ENCODE peak calls at places on chromosomes 3 and 15, in ten cellular contexts. X is GM10248, H is neural progenitor cell, N is HFFc6, J is progenitor cell of endocrine pancreas, S is transverse colon, A is OCI-LY7, E is MCF 10A, O is WTC11, D is tibial artery. G is an unnamed sample.

GRCh38 chr3:30964612-30965011 is 70.2 kb upstream of the GADL1 start:
- DNase-seq in X (no peak), O (no peak), A (no peak), J (no peak), S (no peak), D (no peak), E (peak), H (no peak), N (no peak), G (no peak)

GRCh38 chr3:55750525-55750924 is 263.4 kb upstream of the WNT5A start:
- DNase-seq in H (no peak), E (peak), A (no peak), D (no peak), J (no peak), S (peak), O (no peak), N (peak), X (no peak), G (no peak)

GRCh38 chr3:100966049-100966471 is 27.2 kb downstream of the ABI3BP start:
- DNase-seq in J (no peak), X (no peak), S (no peak), N (no peak), E (no peak), A (no peak), H (no peak), O (no peak), D (no peak), G (no peak)

GRCh38 chr3:30658328-30659052 is 52.1 kb downstream of the TGFBR2 start:
- DNase-seq in J (no peak), O (no peak), H (no peak), E (peak), D (no peak), S (no peak), A (peak), X (no peak), N (peak), G (no peak)

GRCh38 chr3:187014417-187014864 is 84.1 kb downstream of the ST6GAL1 start:
- DNase-seq in D (peak), J (no peak), A (no peak), O (no peak), E (peak), X (no peak), H (no peak), S (no peak), N (peak), G (no peak)

GRCh38 chr3:8524249-8524648 is 22.6 kb downstream of the LMCD1 start:
- DNase-seq in S (no peak), A (no peak), N (no peak), H (no peak), O (no peak), X (no peak), D (peak), E (no peak), J (no peak), G (no peak)

GRCh38 chr3:159766563-159767185 is 222.0 kb upstream of the IL12A start:
- DNase-seq in J (no peak), X (no peak), A (no peak), S (no peak), D (no peak), O (peak), E (peak), N (peak), H (peak), G (no peak)

GRCh38 chr3:58009749-58010535 is 1.7 kb downstream of the FLNB start:
- DNase-seq in N (no peak), X (no peak), S (peak), J (no peak), A (peak), D (no peak), O (peak), E (peak), H (no peak), G (no peak)

GRCh38 chr15:68644088-68644904 is 65.5 kb downstream of the CORO2B start:
- DNase-seq in O (no peak), J (no peak), H (no peak), X (no peak), A (no peak), E (peak), N (peak), S (no peak), D (no peak), G (no peak)

GRCh38 chr15:78340243-78341056 is at the start of gene CRABP1:
- DNase-seq in E (no peak), J (no peak), X (no peak), N (no peak), H (peak), A (no peak), S (no peak), O (peak), D (no peak), G (peak)

GRCh38 chr3:129673897-129674797 is 67.7 kb upstream of the PLXND1 start:
- DNase-seq in S (no peak), H (no peak), E (no peak), D (no peak), J (no peak), O (no peak), A (no peak), X (peak), N (no peak), G (no peak)

GRCh38 chr15:50341737-50342136 is 13.3 kb downstream of the GABPB1 start:
- DNase-seq in S (no peak), D (no peak), X (no peak), H (no peak), A (no peak), J (no peak), E (no peak), N (no peak), O (no peak), G (no peak)

GRCh38 chr3:131083190-131083863 is 56.6 kb downstream of the NEK11 start:
- DNase-seq in E (peak), J (no peak), A (no peak), N (no peak), O (peak), X (no peak), H (peak), S (peak), D (no peak), G (peak)

GRCh38 chr3:131222599-131222998 is 159.0 kb upstream of the NUDT16 start:
- DNase-seq in J (no peak), X (no peak), A (no peak), H (no peak), O (no peak), D (no peak), E (no peak), S (no peak), N (no peak), G (no peak)

GRCh38 chr3:127630811-127631714 is 2.1 kb downstream of the PODXL2 start:
- DNase-seq in E (no peak), O (no peak), D (no peak), A (no peak), H (no peak), J (no peak), X (no peak), N (no peak), S (no peak), G (no peak)

GRCh38 chr15:74434260-74434915 is 630 bp upstream of the SEMA7A start:
- DNase-seq in N (no peak), O (no peak), D (peak), A (no peak), H (peak), X (no peak), S (no peak), J (no peak), E (no peak), G (no peak)

GRCh38 chr3:14889943-14890342 is 57.4 kb upstream of the NR2C2 start:
- DNase-seq in X (no peak), N (no peak), O (no peak), A (no peak), S (no peak), J (no peak), H (no peak), D (no peak), E (no peak), G (no peak)

GRCh38 chr3:62768896-62769295 is 106.3 kb downstream of the CADPS start:
- DNase-seq in N (no peak), J (no peak), O (no peak), D (no peak), S (no peak), E (no peak), X (no peak), H (no peak), A (no peak), G (no peak)

GRCh38 chr3:101868534-101869464 is 19.5 kb downstream of the NFKBIZ start:
- DNase-seq in N (no peak), A (no peak), X (no peak), S (peak), H (no peak), J (no peak), D (no peak), E (peak), O (no peak), G (no peak)

GRCh38 chr15:99197861-99198260 is 51.5 kb downstream of the TTC23 start:
- DNase-seq in E (no peak), S (no peak), N (peak), X (no peak), H (no peak), D (no peak), O (no peak), A (no peak), J (no peak), G (no peak)

GRCh38 chr3:170536712-170537111 is 49.2 kb downstream of the SLC7A14 start:
- DNase-seq in N (no peak), E (no peak), J (no peak), D (no peak), A (no peak), S (no peak), H (no peak), X (no peak), O (no peak), G (no peak)

GRCh38 chr15:88649286-88649733 is 10.5 kb downstream of the ISG20 start:
- DNase-seq in X (peak), H (no peak), J (no peak), E (peak), S (peak), D (no peak), O (no peak), N (peak), A (no peak), G (no peak)

GRCh38 chr15:73894133-73894814 is 20.9 kb downstream of the TBC1D21 start:
- DNase-seq in H (no peak), J (no peak), D (no peak), N (no peak), S (no peak), O (no peak), X (no peak), E (no peak), A (no peak), G (no peak)

GRCh38 chr15:84960391-84961113 is 21.1 kb upstream of the PDE8A start:
- DNase-seq in S (no peak), E (no peak), O (peak), D (no peak), H (no peak), X (no peak), J (no peak), N (no peak), A (no peak), G (no peak)

GRCh38 chr15:71716990-71717389 is 93.4 kb upstream of the NR2E3 start:
- DNase-seq in E (peak), O (no peak), N (peak), H (no peak), D (no peak), J (no peak), X (no peak), S (no peak), A (no peak), G (no peak)

GRCh38 chr15:81092559-81092902 is 41.5 kb upstream of the CFAP161 start:
- DNase-seq in H (no peak), N (no peak), E (no peak), J (no peak), A (no peak), O (no peak), X (no peak), D (no peak), S (no peak), G (no peak)

GRCh38 chr15:49507261-49507660 is 84.2 kb downstream of the FGF7 start:
- DNase-seq in J (no peak), S (no peak), O (no peak), E (no peak), N (no peak), A (no peak), X (no peak), H (no peak), D (no peak), G (no peak)

GRCh38 chr3:53129344-53129743 is 891 bp downstream of the RFT1 start:
- DNase-seq in J (no peak), A (no peak), H (no peak), E (no peak), X (no peak), N (no peak), S (no peak), O (no peak), D (no peak), G (no peak)

GRCh38 chr3:53131136-53131495 is 881 bp upstream of the RFT1 start:
- DNase-seq in H (no peak), O (no peak), N (no peak), X (no peak), D (no peak), J (no peak), S (no peak), A (no peak), E (no peak), G (no peak)

GRCh38 chr3:53126646-53127045 is 3.6 kb downstream of the RFT1 start:
- DNase-seq in X (no peak), S (no peak), E (no peak), O (no peak), N (no peak), A (no peak), J (no peak), H (no peak), D (no peak), G (no peak)

GRCh38 chr3:53132347-53132746 is 2.1 kb upstream of the RFT1 start:
- DNase-seq in E (no peak), D (no peak), J (no peak), X (no peak), S (peak), N (no peak), O (no peak), H (no peak), A (no peak), G (no peak)

DNA sequence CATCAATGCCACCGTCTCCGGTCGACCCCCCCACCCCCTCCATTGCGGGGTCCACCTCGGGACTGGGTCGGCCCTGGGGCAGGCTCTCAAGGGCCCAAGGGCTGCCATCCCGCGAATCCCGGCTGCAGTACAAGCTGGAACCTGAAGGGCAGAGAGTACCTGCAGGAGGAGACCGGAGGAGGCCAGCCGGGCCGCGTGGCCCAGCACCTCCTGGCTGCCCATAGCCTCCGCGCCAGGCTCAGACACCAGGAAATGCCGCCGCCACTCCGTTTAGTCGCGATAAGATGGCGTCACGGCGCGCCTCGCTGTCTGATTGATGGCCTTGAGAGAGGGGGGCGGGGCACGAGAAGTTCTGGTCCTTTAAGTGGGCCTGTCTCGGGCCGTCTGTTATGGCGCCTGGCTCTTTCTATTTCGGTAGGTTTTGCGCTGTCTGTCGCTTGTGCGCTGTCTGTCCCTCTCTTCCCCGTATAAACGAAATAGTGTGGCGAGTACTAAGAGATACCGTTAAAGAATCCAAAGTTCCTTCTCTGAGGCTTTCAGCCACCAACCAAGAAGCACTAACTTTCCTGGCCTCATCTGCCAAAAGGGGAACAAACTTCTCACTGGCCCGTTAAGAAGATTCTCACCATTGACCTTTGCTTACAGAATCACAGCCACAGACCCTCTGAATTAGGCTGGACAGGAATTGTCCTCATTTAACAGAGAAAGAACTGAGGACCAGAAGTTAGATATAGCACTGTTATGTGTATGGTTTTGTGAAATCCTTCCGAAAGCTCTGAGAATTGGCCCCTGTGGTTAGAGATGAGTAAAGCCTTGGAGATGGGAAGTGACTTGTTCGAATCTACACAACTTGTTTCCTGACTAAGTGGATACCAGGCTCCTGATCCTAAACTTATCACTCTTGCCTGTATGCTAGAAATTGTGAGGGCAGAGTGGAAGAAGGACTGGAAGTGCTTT is at the start of gene RFT1:
- DNase-seq in O (peak), A (peak), N (peak), J (peak), S (peak), X (peak), D (peak), E (peak), H (peak), G (peak)
- TF ChIP-seq CTCF in O (no peak), A (no peak), N (peak), J (peak), S (peak), X (no peak), D (no peak), E (no peak), H (peak), G (peak)

DNA sequence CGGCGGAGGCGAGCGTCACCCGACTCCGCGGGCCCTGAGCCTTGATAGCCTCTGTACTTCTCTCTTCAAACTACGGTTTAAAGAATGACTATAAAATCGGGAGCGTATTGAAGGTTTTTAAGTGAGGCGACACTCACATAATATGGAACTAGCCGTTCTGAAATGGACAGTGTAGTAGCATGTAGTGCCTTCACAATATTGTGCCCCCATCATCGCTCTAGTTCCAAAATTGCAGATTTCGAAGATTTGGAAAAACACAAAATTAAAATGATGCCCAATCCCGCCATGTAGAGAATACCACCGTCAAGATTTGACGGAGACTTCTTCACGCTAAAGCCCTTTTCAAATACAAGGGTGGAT is 330 bp upstream of the TAMM41 start:
- DNase-seq in E (peak), D (no peak), H (no peak), X (no peak), N (no peak), J (no peak), O (no peak), A (no peak), S (no peak), G (no peak)
- TF ChIP-seq CTCF in E (no peak), D (no peak), H (no peak), X (no peak), N (no peak), J (no peak), O (no peak), A (no peak), S (no peak), G (no peak)

GRCh38 chr3:46892285-46893145 is 15.0 kb downstream of the PTH1R start:
- DNase-seq in E (peak), N (peak), A (no peak), D (peak), X (no peak), S (peak), O (peak), H (peak), J (peak), G (peak)
- TF ChIP-seq CTCF in E (no peak), N (no peak), A (no peak), D (no peak), X (no peak), S (no peak), O (no peak), H (peak), J (no peak), G (no peak)

GRCh38 chr15:58081446-58081845 is 15.9 kb upstream of the ALDH1A2 start:
- DNase-seq in S (no peak), O (no peak), H (no peak), E (no peak), D (no peak), J (no peak), X (no peak), N (no peak), A (no peak), G (no peak)

GRCh38 chr15:58074452-58074851 is 8.9 kb upstream of the ALDH1A2 start:
- DNase-seq in X (no peak), A (peak), E (no peak), O (no peak), S (no peak), H (no peak), N (no peak), J (no peak), D (no peak), G (no peak)

GRCh38 chr15:58080398-58080797 is 14.9 kb upstream of the ALDH1A2 start:
- DNase-seq in O (no peak), X (no peak), E (no peak), J (no peak), D (no peak), S (no peak), H (no peak), N (no peak), A (no peak), G (no peak)

GRCh38 chr15:58078591-58078990 is 13.1 kb upstream of the ALDH1A2 start:
- DNase-seq in D (no peak), E (no peak), X (no peak), A (no peak), J (no peak), N (no peak), S (no peak), O (no peak), H (no peak), G (no peak)

DNA sequence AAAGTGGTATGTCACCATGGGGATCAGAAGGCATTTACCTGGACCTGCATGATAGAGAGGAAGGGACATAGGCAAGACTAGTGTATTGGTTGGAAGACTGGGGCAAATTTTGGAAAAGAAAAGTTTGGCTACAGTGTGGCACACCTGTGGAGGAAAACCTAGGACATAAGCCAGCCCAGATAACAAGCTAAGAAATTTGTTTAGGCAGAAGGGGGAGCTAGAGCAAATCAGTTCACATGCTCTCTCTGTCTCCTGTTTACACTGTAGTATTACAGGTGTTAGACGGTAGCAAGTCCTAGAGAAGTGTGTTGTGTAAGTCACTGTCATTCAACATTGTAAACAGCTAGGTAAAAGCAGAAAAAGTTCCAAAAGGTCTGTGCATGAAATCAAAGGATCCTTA is 11.9 kb upstream of the ALDH1A2 start:
- DNase-seq in X (peak), E (peak), S (no peak), A (peak), J (no peak), H (peak), O (no peak), N (no peak), D (no peak), G (no peak)
- TF ChIP-seq CTCF in X (no peak), E (peak), S (no peak), A (peak), J (peak), H (peak), O (no peak), N (peak), D (no peak), G (peak)

DNA sequence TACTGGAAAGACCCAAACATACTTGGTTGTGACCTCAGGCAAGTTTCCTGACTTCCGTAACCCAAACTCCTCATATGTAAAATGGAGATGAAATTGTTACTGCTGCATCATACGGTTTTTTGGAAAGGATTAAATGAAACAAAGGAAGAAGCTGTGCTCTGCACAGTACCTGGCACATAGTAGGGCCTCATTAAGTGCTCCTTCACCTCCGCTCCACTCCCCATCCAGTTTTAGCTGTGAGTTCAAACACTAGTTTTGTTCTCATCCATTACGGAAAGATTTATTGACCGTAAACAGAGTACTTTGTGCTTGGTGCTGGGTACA is 381 bp upstream of the ICE2 start:
- DNase-seq in E (no peak), D (no peak), X (peak), H (no peak), A (no peak), J (no peak), O (no peak), N (no peak), S (no peak), G (no peak)
- TF ChIP-seq CTCF in E (no peak), D (no peak), X (no peak), H (no peak), A (no peak), J (no peak), O (no peak), N (no peak), S (no peak), G (no peak)

GRCh38 chr3:99498544-99499234 is 139.7 kb upstream of the COL8A1 start:
- DNase-seq in D (no peak), A (no peak), E (no peak), S (no peak), H (no peak), O (no peak), X (no peak), J (no peak), N (no peak), G (no peak)
- TF ChIP-seq CTCF in D (peak), A (no peak), E (no peak), S (no peak), H (no peak), O (no peak), X (no peak), J (no peak), N (no peak), G (no peak)

G was measured in nephron progenitor cell.